ENCODE peak calls at places on chromosomes 7 and 10, in eight cellular contexts. One of them, this sample, is unnamed.

GRCh38 chr10:102241444-102242117 is at the start of gene PITX3:
- DNase-seq in AG04449: no peak
- DNase-seq in skeletal muscle cell: peak
- DNase-seq in mucosa of descending colon: peak
- DNase-seq in psoas muscle: peak
- DNase-seq in A549: peak
- DNase-seq in endodermal cell: peak
- DNase-seq in ascending aorta: peak
- DNase-seq in this sample: peak

GRCh38 chr10:31947144-31947926 is 18.7 kb upstream of the ARHGAP12 start:
- DNase-seq in AG04449: peak
- DNase-seq in skeletal muscle cell: peak
- DNase-seq in mucosa of descending colon: no peak
- DNase-seq in psoas muscle: no peak
- DNase-seq in A549: peak
- DNase-seq in endodermal cell: no peak
- DNase-seq in ascending aorta: no peak
- DNase-seq in this sample: no peak

GRCh38 chr10:116688241-116688711 is 54.1 kb downstream of the HSPA12A start:
- DNase-seq in AG04449: no peak
- DNase-seq in skeletal muscle cell: peak
- DNase-seq in mucosa of descending colon: no peak
- DNase-seq in psoas muscle: no peak
- DNase-seq in A549: no peak
- DNase-seq in endodermal cell: peak
- DNase-seq in ascending aorta: no peak
- DNase-seq in this sample: no peak

GRCh38 chr10:6920072-6921019 is 340.3 kb upstream of the PRKCQ start:
- DNase-seq in AG04449: no peak
- DNase-seq in skeletal muscle cell: no peak
- DNase-seq in mucosa of descending colon: peak
- DNase-seq in psoas muscle: peak
- DNase-seq in A549: peak
- DNase-seq in endodermal cell: peak
- DNase-seq in ascending aorta: peak
- DNase-seq in this sample: peak

GRCh38 chr7:140645166-140645565 is 4.6 kb upstream of the DENND2A start:
- DNase-seq in AG04449: no peak
- DNase-seq in skeletal muscle cell: no peak
- DNase-seq in mucosa of descending colon: no peak
- DNase-seq in psoas muscle: no peak
- DNase-seq in A549: peak
- DNase-seq in endodermal cell: peak
- DNase-seq in ascending aorta: no peak
- DNase-seq in this sample: no peak

GRCh38 chr10:70167246-70167645 is 3.1 kb downstream of the SAR1A start:
- DNase-seq in AG04449: no peak
- DNase-seq in skeletal muscle cell: no peak
- DNase-seq in mucosa of descending colon: no peak
- DNase-seq in psoas muscle: no peak
- DNase-seq in A549: no peak
- DNase-seq in endodermal cell: no peak
- DNase-seq in ascending aorta: no peak
- DNase-seq in this sample: no peak

GRCh38 chr7:150951521-150951920 is 26.6 kb downstream of the KCNH2 start:
- DNase-seq in AG04449: no peak
- DNase-seq in skeletal muscle cell: no peak
- DNase-seq in mucosa of descending colon: peak
- DNase-seq in psoas muscle: no peak
- DNase-seq in A549: no peak
- DNase-seq in endodermal cell: no peak
- DNase-seq in ascending aorta: no peak
- DNase-seq in this sample: peak

GRCh38 chr10:1549591-1550290 is 187.6 kb downstream of the ADARB2 start:
- DNase-seq in AG04449: no peak
- DNase-seq in skeletal muscle cell: no peak
- DNase-seq in mucosa of descending colon: no peak
- DNase-seq in psoas muscle: no peak
- DNase-seq in A549: no peak
- DNase-seq in endodermal cell: no peak
- DNase-seq in ascending aorta: no peak
- DNase-seq in this sample: no peak

GRCh38 chr7:55532150-55532917 is 40.0 kb downstream of the VOPP1 start:
- DNase-seq in AG04449: no peak
- DNase-seq in skeletal muscle cell: no peak
- DNase-seq in mucosa of descending colon: no peak
- DNase-seq in psoas muscle: no peak
- DNase-seq in A549: no peak
- DNase-seq in endodermal cell: no peak
- DNase-seq in ascending aorta: no peak
- DNase-seq in this sample: no peak

GRCh38 chr10:22570733-22571430 is 143.5 kb downstream of the PIP4K2A start:
- DNase-seq in AG04449: no peak
- DNase-seq in skeletal muscle cell: no peak
- DNase-seq in mucosa of descending colon: no peak
- DNase-seq in psoas muscle: no peak
- DNase-seq in A549: no peak
- DNase-seq in endodermal cell: no peak
- DNase-seq in ascending aorta: no peak
- DNase-seq in this sample: no peak

GRCh38 chr10:127908106-127908957 is 1.4 kb downstream of the PTPRE start:
- DNase-seq in AG04449: no peak
- DNase-seq in skeletal muscle cell: no peak
- DNase-seq in mucosa of descending colon: no peak
- DNase-seq in psoas muscle: peak
- DNase-seq in A549: no peak
- DNase-seq in endodermal cell: peak
- DNase-seq in ascending aorta: no peak
- DNase-seq in this sample: no peak

GRCh38 chr7:30598121-30598876 is 3.6 kb downstream of the GARS1 start:
- DNase-seq in AG04449: no peak
- DNase-seq in skeletal muscle cell: no peak
- DNase-seq in mucosa of descending colon: no peak
- DNase-seq in psoas muscle: no peak
- DNase-seq in A549: no peak
- DNase-seq in endodermal cell: no peak
- DNase-seq in ascending aorta: no peak
- DNase-seq in this sample: no peak

GRCh38 chr10:64468219-64468618 is 947.0 kb downstream of the REEP3 start:
- DNase-seq in AG04449: no peak
- DNase-seq in skeletal muscle cell: no peak
- DNase-seq in mucosa of descending colon: no peak
- DNase-seq in psoas muscle: no peak
- DNase-seq in A549: no peak
- DNase-seq in endodermal cell: no peak
- DNase-seq in ascending aorta: no peak
- DNase-seq in this sample: no peak

GRCh38 chr10:98646998-98647917 is 200.5 kb upstream of the HPS1 start:
- DNase-seq in AG04449: no peak
- DNase-seq in skeletal muscle cell: no peak
- DNase-seq in mucosa of descending colon: no peak
- DNase-seq in psoas muscle: no peak
- DNase-seq in A549: no peak
- DNase-seq in endodermal cell: peak
- DNase-seq in ascending aorta: no peak
- DNase-seq in this sample: no peak

GRCh38 chr10:43292745-43293676 is 26.1 kb upstream of the RASGEF1A start:
- DNase-seq in AG04449: no peak
- DNase-seq in skeletal muscle cell: no peak
- DNase-seq in mucosa of descending colon: no peak
- DNase-seq in psoas muscle: peak
- DNase-seq in A549: peak
- DNase-seq in endodermal cell: peak
- DNase-seq in ascending aorta: no peak
- DNase-seq in this sample: no peak

GRCh38 chr10:71840177-71840711 is 10.8 kb downstream of the PSAP start:
- DNase-seq in AG04449: peak
- DNase-seq in skeletal muscle cell: peak
- DNase-seq in mucosa of descending colon: no peak
- DNase-seq in psoas muscle: peak
- DNase-seq in A549: peak
- DNase-seq in endodermal cell: peak
- DNase-seq in ascending aorta: no peak
- DNase-seq in this sample: peak

DNA sequence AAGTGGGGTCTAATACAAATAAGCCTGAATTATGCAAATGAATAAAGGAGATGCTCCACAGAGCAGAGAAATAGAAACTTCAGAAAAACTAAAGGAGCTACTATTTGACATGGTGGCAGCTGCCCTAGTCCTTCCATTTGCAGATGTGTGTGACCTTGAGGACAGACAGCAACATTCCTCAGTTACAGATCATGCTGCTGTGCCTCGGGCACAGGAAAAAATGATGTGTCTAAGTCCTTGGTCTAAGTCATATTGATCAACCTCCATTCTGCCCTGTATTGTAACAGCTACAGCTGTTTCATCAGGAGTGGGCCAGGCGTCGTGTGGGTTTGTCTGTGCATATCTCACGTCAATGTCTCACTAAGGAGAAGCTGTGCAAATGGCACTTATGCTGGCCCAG is 710.4 kb downstream of the TNS3 start:
- DNase-seq in AG04449: no peak
- DNase-seq in skeletal muscle cell: no peak
- DNase-seq in mucosa of descending colon: no peak
- DNase-seq in psoas muscle: no peak
- DNase-seq in A549: no peak
- DNase-seq in endodermal cell: no peak
- DNase-seq in ascending aorta: no peak
- DNase-seq in this sample: no peak
- H3K4me3 ChIP-seq in AG04449: no peak
- H3K4me3 ChIP-seq in skeletal muscle cell: no peak
- H3K4me3 ChIP-seq in mucosa of descending colon: no peak
- H3K4me3 ChIP-seq in psoas muscle: no peak
- H3K4me3 ChIP-seq in A549: no peak
- H3K4me3 ChIP-seq in endodermal cell: no peak
- H3K4me3 ChIP-seq in ascending aorta: no peak
- H3K4me3 ChIP-seq in this sample: no peak

GRCh38 chr7:18508441-18509427 is 13.2 kb downstream of the HDAC9 start:
- DNase-seq in AG04449: peak
- DNase-seq in skeletal muscle cell: peak
- DNase-seq in mucosa of descending colon: no peak
- DNase-seq in psoas muscle: no peak
- DNase-seq in A549: peak
- DNase-seq in endodermal cell: peak
- DNase-seq in ascending aorta: no peak
- DNase-seq in this sample: no peak

GRCh38 chr7:18509491-18509890 is 13.9 kb downstream of the HDAC9 start:
- DNase-seq in AG04449: no peak
- DNase-seq in skeletal muscle cell: no peak
- DNase-seq in mucosa of descending colon: no peak
- DNase-seq in psoas muscle: no peak
- DNase-seq in A549: no peak
- DNase-seq in endodermal cell: no peak
- DNase-seq in ascending aorta: no peak
- DNase-seq in this sample: no peak

GRCh38 chr7:18513343-18513742 is 17.8 kb downstream of the HDAC9 start:
- DNase-seq in AG04449: no peak
- DNase-seq in skeletal muscle cell: no peak
- DNase-seq in mucosa of descending colon: no peak
- DNase-seq in psoas muscle: no peak
- DNase-seq in A549: no peak
- DNase-seq in endodermal cell: peak
- DNase-seq in ascending aorta: no peak
- DNase-seq in this sample: no peak

GRCh38 chr7:18515067-18515466 is 19.5 kb downstream of the HDAC9 start:
- DNase-seq in AG04449: peak
- DNase-seq in skeletal muscle cell: no peak
- DNase-seq in mucosa of descending colon: no peak
- DNase-seq in psoas muscle: no peak
- DNase-seq in A549: no peak
- DNase-seq in endodermal cell: no peak
- DNase-seq in ascending aorta: no peak
- DNase-seq in this sample: no peak

GRCh38 chr7:18511351-18511750 is 15.8 kb downstream of the HDAC9 start:
- DNase-seq in AG04449: no peak
- DNase-seq in skeletal muscle cell: no peak
- DNase-seq in mucosa of descending colon: no peak
- DNase-seq in psoas muscle: no peak
- DNase-seq in A549: no peak
- DNase-seq in endodermal cell: no peak
- DNase-seq in ascending aorta: no peak
- DNase-seq in this sample: no peak
- H3K4me3 ChIP-seq in AG04449: no peak
- H3K4me3 ChIP-seq in skeletal muscle cell: no peak
- H3K4me3 ChIP-seq in mucosa of descending colon: no peak
- H3K4me3 ChIP-seq in psoas muscle: peak
- H3K4me3 ChIP-seq in A549: no peak
- H3K4me3 ChIP-seq in endodermal cell: no peak
- H3K4me3 ChIP-seq in ascending aorta: no peak
- H3K4me3 ChIP-seq in this sample: no peak

GRCh38 chr10:76303682-76304316 is 872.4 kb downstream of the LRMDA start:
- DNase-seq in AG04449: no peak
- DNase-seq in skeletal muscle cell: peak
- DNase-seq in mucosa of descending colon: peak
- DNase-seq in psoas muscle: peak
- DNase-seq in A549: peak
- DNase-seq in endodermal cell: peak
- DNase-seq in ascending aorta: peak
- DNase-seq in this sample: peak
- H3K4me3 ChIP-seq in AG04449: no peak
- H3K4me3 ChIP-seq in skeletal muscle cell: no peak
- H3K4me3 ChIP-seq in mucosa of descending colon: no peak
- H3K4me3 ChIP-seq in psoas muscle: no peak
- H3K4me3 ChIP-seq in A549: no peak
- H3K4me3 ChIP-seq in endodermal cell: no peak
- H3K4me3 ChIP-seq in ascending aorta: no peak
- H3K4me3 ChIP-seq in this sample: no peak

GRCh38 chr10:17226891-17227303 is 1.1 kb upstream of the VIM start:
- DNase-seq in AG04449: no peak
- DNase-seq in skeletal muscle cell: no peak
- DNase-seq in mucosa of descending colon: no peak
- DNase-seq in psoas muscle: no peak
- DNase-seq in A549: no peak
- DNase-seq in endodermal cell: peak
- DNase-seq in ascending aorta: no peak
- DNase-seq in this sample: no peak
- H3K4me3 ChIP-seq in AG04449: peak
- H3K4me3 ChIP-seq in skeletal muscle cell: peak
- H3K4me3 ChIP-seq in mucosa of descending colon: no peak
- H3K4me3 ChIP-seq in psoas muscle: peak
- H3K4me3 ChIP-seq in A549: no peak
- H3K4me3 ChIP-seq in endodermal cell: no peak
- H3K4me3 ChIP-seq in ascending aorta: peak
- H3K4me3 ChIP-seq in this sample: peak

This sample was measured in left ventricle myocardium inferior.